ENCODE peak calls at places on chromosomes 6 and 20, in six cellular contexts. H, D, Z, O, C and F are unnamed samples.

GRCh38 chr6:117495873-117496272 is 13.4 kb downstream of the DCBLD1 start:
- DNase-seq in H (no peak), D (no peak), Z (no peak), O (no peak), C (no peak), F (no peak)

GRCh38 chr6:16398587-16398986 is 160.2 kb downstream of the GMPR start:
- DNase-seq in H (no peak), D (peak), Z (no peak), O (no peak), C (no peak), F (no peak)

GRCh38 chr6:119426619-119427018 is 77.1 kb upstream of the MAN1A1 start:
- DNase-seq in H (no peak), D (no peak), Z (no peak), O (no peak), C (no peak), F (no peak)

GRCh38 chr6:12327391-12327790 is 37.2 kb downstream of the EDN1 start:
- DNase-seq in H (no peak), D (no peak), Z (no peak), O (no peak), C (no peak), F (no peak)

GRCh38 chr6:166691199-166691598 is 64.1 kb upstream of the RPS6KA2 start:
- DNase-seq in H (peak), D (peak), Z (no peak), O (no peak), C (peak), F (peak)

GRCh38 chr6:161393292-161393691 is 119.4 kb upstream of the AGPAT4 start:
- DNase-seq in H (no peak), D (no peak), Z (no peak), O (no peak), C (no peak), F (no peak)

GRCh38 chr20:17503501-17504325 is 27.5 kb downstream of the BFSP1 start:
- DNase-seq in H (no peak), D (no peak), Z (no peak), O (no peak), C (no peak), F (no peak)

GRCh38 chr6:52049252-52050050 is 38.0 kb downstream of the PKHD1 start:
- DNase-seq in H (no peak), D (peak), Z (no peak), O (no peak), C (no peak), F (no peak)

GRCh38 chr6:43478008-43478372 is 620 bp downstream of the TJAP1 start:
- DNase-seq in H (no peak), D (no peak), Z (no peak), O (no peak), C (no peak), F (no peak)

GRCh38 chr6:129719692-129720091 is 9.7 kb upstream of the ARHGAP18 start:
- DNase-seq in H (no peak), D (peak), Z (no peak), O (no peak), C (no peak), F (no peak)

GRCh38 chr20:20265210-20265609 is 102.7 kb upstream of the INSM1 start:
- DNase-seq in H (no peak), D (no peak), Z (no peak), O (no peak), C (no peak), F (no peak)

GRCh38 chr6:82396964-82397761 is 33.5 kb downstream of the TPBG start:
- DNase-seq in H (no peak), D (peak), Z (no peak), O (no peak), C (no peak), F (no peak)

GRCh38 chr6:123913858-123914257 is 110.2 kb downstream of the NKAIN2 start:
- DNase-seq in H (no peak), D (no peak), Z (no peak), O (no peak), C (no peak), F (no peak)

GRCh38 chr6:25902071-25902470 is 28.0 kb upstream of the SLC17A3 start:
- DNase-seq in H (no peak), D (no peak), Z (no peak), O (no peak), C (no peak), F (no peak)

GRCh38 chr6:36556281-36556680 is 9.0 kb upstream of the STK38 start:
- DNase-seq in H (no peak), D (no peak), Z (no peak), O (no peak), C (no peak), F (no peak)

GRCh38 chr6:128135325-128135724 is 234.5 kb upstream of the THEMIS start:
- DNase-seq in H (no peak), D (no peak), Z (no peak), O (no peak), C (no peak), F (no peak)

GRCh38 chr6:56744528-56744927 is 101.8 kb upstream of the DST start:
- DNase-seq in H (no peak), D (no peak), Z (no peak), O (no peak), C (no peak), F (no peak)

GRCh38 chr20:25738198-25738597 is 41.5 kb upstream of the ZNF337 start:
- DNase-seq in H (no peak), D (no peak), Z (no peak), O (no peak), C (no peak), F (no peak)

GRCh38 chr6:156752666-156753301 is 24.4 kb upstream of the ARID1B start:
- DNase-seq in H (no peak), D (no peak), Z (peak), O (peak), C (peak), F (peak)

GRCh38 chr6:21022343-21023107 is 488.3 kb downstream of the CDKAL1 start:
- DNase-seq in H (no peak), D (peak), Z (no peak), O (peak), C (no peak), F (no peak)

GRCh38 chr20:461254-462198 is 807 bp downstream of the TBC1D20 start:
- DNase-seq in H (peak), D (peak), Z (peak), O (peak), C (peak), F (peak)

GRCh38 chr20:21640556-21640955 is 64.9 kb upstream of the PAX1 start:
- DNase-seq in H (no peak), D (no peak), Z (no peak), O (no peak), C (no peak), F (no peak)

GRCh38 chr6:148747145-148747492 is 289 bp downstream of the UST start:
- DNase-seq in H (peak), D (peak), Z (peak), O (peak), C (peak), F (peak)

GRCh38 chr6:66662196-66662595 is 955.2 kb upstream of the EYS start:
- DNase-seq in H (no peak), D (peak), Z (no peak), O (no peak), C (no peak), F (no peak)

GRCh38 chr6:28134015-28134414 is 7.7 kb upstream of the ZKSCAN8 start:
- DNase-seq in H (no peak), D (peak), Z (no peak), O (no peak), C (no peak), F (no peak)

GRCh38 chr6:25112207-25112874 is 166.8 kb upstream of the CARMIL1 start:
- DNase-seq in H (no peak), D (no peak), Z (peak), O (no peak), C (no peak), F (no peak)

GRCh38 chr6:50708664-50709365 is 4.5 kb upstream of the TFAP2D start:
- DNase-seq in H (no peak), D (no peak), Z (no peak), O (no peak), C (no peak), F (no peak)

GRCh38 chr6:151161363-151161762 is 78.4 kb upstream of the AKAP12 start:
- DNase-seq in H (no peak), D (no peak), Z (no peak), O (no peak), C (no peak), F (no peak)

GRCh38 chr20:54103067-54103761 is 32.8 kb upstream of the BCAS1 start:
- DNase-seq in H (peak), D (peak), Z (peak), O (peak), C (peak), F (peak)

GRCh38 chr6:131764350-131764749 is 43.5 kb upstream of the ENPP1 start:
- DNase-seq in H (no peak), D (peak), Z (no peak), O (no peak), C (no peak), F (no peak)

GRCh38 chr6:30507849-30508843 is 18.8 kb downstream of the HLA-E start:
- DNase-seq in H (no peak), D (no peak), Z (no peak), O (no peak), C (no peak), F (no peak)

GRCh38 chr20:15076785-15077184 is 739.4 kb upstream of the FLRT3 start:
- DNase-seq in H (no peak), D (no peak), Z (no peak), O (no peak), C (no peak), F (no peak)

GRCh38 chr20:25039697-25040437 is 18.1 kb downstream of the ACSS1 start:
- DNase-seq in H (peak), D (peak), Z (peak), O (peak), C (peak), F (peak)

GRCh38 chr6:107318100-107318736 is 141.1 kb downstream of the PDSS2 start:
- DNase-seq in H (peak), D (peak), Z (peak), O (peak), C (peak), F (peak)

GRCh38 chr20:20075032-20075431 is 22.7 kb downstream of the CFAP61 start:
- DNase-seq in H (no peak), D (no peak), Z (no peak), O (no peak), C (no peak), F (no peak)

GRCh38 chr6:143060806-143061596 is at the start of gene AIG1:
- DNase-seq in H (no peak), D (no peak), Z (no peak), O (peak), C (no peak), F (peak)